ENCODE peak calls at places on chromosomes 5 and 9, in four cellular contexts. M is transverse colon, H is stomach, A is PC-9. D is an unnamed sample.

GRCh38 chr5:121870489-121870888 is 18.8 kb downstream of the FTMT start:
- DNase-seq in A (peak; percentile 35), H (no peak), M (no peak), D (no peak)

GRCh38 chr9:106203832-106204516 is 509.6 kb downstream of the TMEM38B start:
- DNase-seq in M (peak; percentile 53), A (no peak), H (no peak), D (no peak)

GRCh38 chr9:127218818-127219217 is 45.8 kb upstream of the GARNL3 start:
- DNase-seq in A (no peak), M (no peak), H (no peak), D (no peak)

GRCh38 chr9:5231212-5231611 is at the start of gene INSL4:
- DNase-seq in M (no peak), H (no peak), A (no peak), D (no peak)

GRCh38 chr5:130476325-130476724 is 572.1 kb downstream of the CHSY3 start:
- DNase-seq in H (no peak), A (peak; percentile 65), M (no peak), D (no peak)

GRCh38 chr9:127886401-127886972 is 9.0 kb upstream of the AK1 start:
- DNase-seq in M (no peak), A (no peak), H (no peak), D (no peak)

GRCh38 chr5:176650354-176650884 is 3.1 kb downstream of the TSPAN17 start:
- DNase-seq in M (no peak), H (no peak), A (no peak), D (no peak)

GRCh38 chr9:121735065-121735791 is 83.8 kb downstream of the DAB2IP start:
- DNase-seq in M (peak; percentile 58), A (peak; percentile 62), H (no peak), D (no peak)

GRCh38 chr5:115551415-115551814 is 6.8 kb upstream of the FEM1C start:
- DNase-seq in A (peak; percentile 45), M (peak; percentile 57), H (no peak), D (no peak)

GRCh38 chr5:43040287-43041098 is at the start of gene ANXA2R:
- DNase-seq in H (peak; percentile 88), M (peak; percentile 94), A (peak; percentile 94), D (peak; percentile 94)

GRCh38 chr9:82560457-82560904 is 502.5 kb downstream of the RASEF start:
- DNase-seq in H (peak; percentile 76), M (peak; percentile 10), A (no peak), D (peak; percentile 59)

GRCh38 chr5:174195517-174195916 is 150.0 kb downstream of the NSG2 start:
- DNase-seq in M (no peak), A (no peak), H (no peak), D (no peak)

GRCh38 chr5:141872496-141873356 is 5.5 kb downstream of the PCDH1 start:
- DNase-seq in A (no peak), H (no peak), M (no peak), D (no peak)

GRCh38 chr5:156481741-156482140 is 154.8 kb downstream of the SGCD start:
- DNase-seq in A (no peak), M (no peak), H (no peak), D (no peak)

GRCh38 chr5:138353550-138353893 is 1.0 kb downstream of the KDM3B start:
- DNase-seq in H (no peak), M (no peak), A (no peak), D (no peak)

GRCh38 chr5:179368016-179368805 is 22.9 kb upstream of the ADAMTS2 start:
- DNase-seq in H (no peak), A (no peak), M (no peak), D (no peak)

GRCh38 chr5:60382761-60383160 is 317.2 kb downstream of the DEPDC1B start:
- DNase-seq in A (no peak), M (no peak), H (no peak), D (no peak)

GRCh38 chr9:35517136-35517535 is 27.2 kb downstream of the RUSC2 start:
- DNase-seq in A (no peak), M (no peak), H (no peak), D (no peak)
- H3K27ac ChIP-seq in A (peak overlapping the region; percentile 89), M (peak overlapping the region; percentile 56), H (peak overlapping the region; percentile 80), D (peak overlapping the region; percentile 76)

DNA sequence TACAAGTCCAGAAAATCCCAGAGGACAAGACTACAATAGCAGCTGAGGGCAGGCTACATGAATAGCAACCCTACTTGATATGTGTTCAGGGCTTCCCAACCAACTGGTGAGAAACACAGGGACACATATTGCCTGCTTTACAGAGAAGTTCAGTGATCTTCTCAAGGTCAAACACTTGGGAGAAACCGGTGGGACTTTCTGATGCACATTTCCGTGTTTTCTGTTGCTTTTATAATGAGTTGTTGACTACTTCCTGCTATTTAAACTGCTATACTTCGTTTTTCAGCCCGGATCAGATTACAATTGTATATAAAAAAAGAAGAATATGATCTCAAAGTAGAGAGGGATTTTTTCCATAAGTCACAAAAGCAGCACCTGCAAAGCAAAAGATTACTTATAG is 175.1 kb downstream of the SNX18 start:
- DNase-seq in A (no peak), M (no peak), H (no peak), D (no peak)
- H3K27ac ChIP-seq in A (no peak overlapping the region), M (peak overlapping the region; percentile 26), H (no peak overlapping the region), D (no peak overlapping the region)

GRCh38 chr5:119301947-119302346 is 53.9 kb upstream of the TNFAIP8 start:
- DNase-seq in A (no peak), H (no peak), M (no peak), D (no peak)
- H3K27ac ChIP-seq in A (peak overlapping the region; percentile 65), H (no peak overlapping the region), M (no peak overlapping the region), D (no peak overlapping the region)

DNA sequence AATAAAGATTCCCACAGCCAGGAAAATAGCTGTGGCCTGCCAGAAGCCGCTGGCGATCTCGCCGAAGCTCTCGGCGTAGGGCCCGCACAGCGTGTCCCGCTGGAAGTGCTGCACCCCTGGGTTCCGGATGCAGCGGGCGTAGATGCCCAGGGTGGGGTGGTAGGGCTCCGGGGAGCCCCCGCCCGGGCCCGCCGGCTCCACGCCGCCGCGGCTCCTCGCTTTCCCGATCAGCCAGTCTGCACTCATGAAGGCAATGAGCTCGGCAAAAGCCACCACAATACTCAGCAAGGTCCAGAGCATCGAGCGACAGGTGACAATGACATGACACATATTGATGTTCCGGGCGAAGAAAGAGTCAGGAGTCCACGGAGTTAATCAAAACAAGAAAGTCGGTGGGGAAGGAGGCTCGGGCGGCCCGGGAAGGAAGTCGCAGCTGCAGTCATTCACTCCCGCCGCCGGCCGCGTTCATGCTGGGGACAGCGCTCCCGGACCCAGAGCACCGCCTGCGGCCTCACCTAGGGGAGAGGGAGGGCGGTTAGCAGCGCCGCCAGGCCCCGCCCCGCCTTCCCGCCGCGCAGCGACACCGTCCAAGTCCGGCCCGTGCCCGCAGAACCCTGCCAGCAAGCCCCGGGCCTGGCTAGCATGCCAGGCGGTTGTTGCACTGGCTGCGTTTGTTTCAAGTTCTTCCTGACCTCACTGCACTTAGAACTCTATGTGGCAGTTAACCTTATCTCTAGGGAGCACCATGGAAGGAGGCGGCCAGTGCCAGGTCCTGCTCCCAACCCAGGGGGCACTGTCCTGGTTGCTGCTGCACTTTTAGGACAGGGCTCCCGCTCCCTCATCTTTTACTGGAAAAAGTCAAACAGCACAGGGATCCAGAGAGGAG is 138.4 kb downstream of the LHFPL2 start:
- DNase-seq in H (peak; percentile 85), A (no peak), M (peak; percentile 80), D (peak; percentile 43)
- H3K27ac ChIP-seq in H (peak overlapping the region; percentile 56), A (peak overlapping the region; percentile 98), M (peak overlapping the region; percentile 57), D (peak overlapping the region; percentile 52)

DNA sequence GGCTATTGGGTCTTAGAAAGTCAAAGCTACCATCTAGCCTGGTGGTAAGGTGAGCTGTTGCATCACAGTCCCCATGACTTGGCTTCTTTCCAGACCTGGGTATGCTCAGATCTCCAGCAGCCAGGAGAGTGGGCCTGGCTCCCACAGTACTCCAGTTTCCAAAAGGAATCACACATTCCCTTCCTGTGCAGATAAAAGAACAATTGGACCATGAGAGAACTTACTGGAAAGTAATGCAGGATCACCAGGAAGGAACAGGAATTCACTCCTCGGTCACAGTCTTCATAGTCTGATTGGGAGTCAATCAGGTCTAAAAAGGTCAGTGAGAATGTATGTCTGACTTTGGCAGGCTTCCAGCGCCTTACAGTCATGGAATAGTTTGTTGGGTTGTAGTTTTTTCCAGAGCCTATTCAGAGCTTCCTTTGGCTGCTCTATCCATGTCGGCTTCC is 47.8 kb upstream of the CD180 start:
- DNase-seq in H (no peak), M (no peak), A (no peak), D (no peak)
- H3K27ac ChIP-seq in H (no peak overlapping the region), M (no peak overlapping the region), A (no peak overlapping the region), D (no peak overlapping the region)

DNA sequence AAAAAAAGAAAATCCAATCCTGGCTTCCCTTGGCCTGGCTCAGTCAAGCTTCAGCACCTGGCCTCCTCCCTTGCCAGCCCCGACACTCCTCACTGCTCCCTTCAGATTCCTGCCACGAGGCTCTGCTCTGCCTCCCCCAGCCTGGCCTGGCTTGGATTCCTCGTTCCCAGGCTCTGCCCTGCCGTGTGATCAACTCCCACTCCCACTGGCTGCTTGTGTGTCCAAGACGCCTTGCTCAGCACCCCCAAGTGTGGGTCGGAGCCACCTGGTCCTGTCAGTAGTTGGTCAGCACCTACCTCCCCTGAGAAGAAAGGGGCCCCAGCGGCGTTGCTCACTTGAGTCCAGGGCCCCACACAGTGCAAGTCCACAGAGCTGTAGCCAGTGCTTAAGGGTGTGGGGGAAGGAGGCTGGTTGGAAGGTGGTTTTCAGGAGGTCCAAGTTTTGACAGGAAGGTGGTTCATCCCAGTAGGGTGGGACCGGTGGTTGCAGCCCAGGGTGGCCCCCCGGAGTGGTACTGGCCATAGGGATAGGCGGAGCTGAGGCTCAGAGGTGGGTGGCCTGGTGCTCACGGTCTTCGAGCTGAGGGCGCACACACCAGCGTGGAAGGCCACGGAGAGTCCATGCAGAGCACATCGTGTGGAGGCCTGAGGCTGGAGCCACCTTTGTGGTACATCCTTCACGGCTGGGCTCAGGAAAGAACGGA is 46.4 kb downstream of the JADE2 start:
- DNase-seq in A (no peak), H (no peak), M (no peak), D (no peak)
- H3K27ac ChIP-seq in A (no peak overlapping the region), H (no peak overlapping the region), M (no peak overlapping the region), D (no peak overlapping the region)

DNA sequence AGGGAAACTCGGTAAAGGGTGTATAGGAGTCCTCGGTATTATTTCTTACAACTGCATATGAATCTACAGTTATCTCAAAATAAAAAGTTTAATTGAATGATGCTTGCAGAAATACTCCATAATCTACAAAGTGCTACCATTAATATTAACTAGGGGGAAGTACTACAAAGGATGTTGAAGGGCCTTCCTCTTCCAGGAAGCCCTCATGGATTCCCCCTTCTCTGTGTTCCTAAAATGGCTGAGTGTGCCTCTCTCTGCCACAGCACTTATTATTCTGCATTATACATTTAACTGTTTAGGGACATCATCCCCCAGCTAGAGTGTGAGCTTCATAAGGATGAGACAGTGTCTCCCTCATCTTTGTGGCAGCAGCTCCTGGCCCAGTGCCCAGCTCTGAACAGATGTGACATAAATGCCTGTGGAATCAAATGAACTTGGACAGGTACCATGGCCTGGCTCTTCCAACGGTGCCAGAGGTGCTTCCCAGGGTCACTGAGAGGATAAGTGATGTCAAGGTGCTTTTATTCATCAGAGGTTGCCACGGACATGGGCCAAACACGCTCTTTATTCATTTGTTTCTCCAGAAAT is 99.5 kb downstream of the PAX5 start:
- DNase-seq in A (no peak), H (peak; percentile 24), M (no peak), D (no peak)
- H3K27ac ChIP-seq in A (no peak overlapping the region), H (no peak overlapping the region), M (no peak overlapping the region), D (no peak overlapping the region)

DNA sequence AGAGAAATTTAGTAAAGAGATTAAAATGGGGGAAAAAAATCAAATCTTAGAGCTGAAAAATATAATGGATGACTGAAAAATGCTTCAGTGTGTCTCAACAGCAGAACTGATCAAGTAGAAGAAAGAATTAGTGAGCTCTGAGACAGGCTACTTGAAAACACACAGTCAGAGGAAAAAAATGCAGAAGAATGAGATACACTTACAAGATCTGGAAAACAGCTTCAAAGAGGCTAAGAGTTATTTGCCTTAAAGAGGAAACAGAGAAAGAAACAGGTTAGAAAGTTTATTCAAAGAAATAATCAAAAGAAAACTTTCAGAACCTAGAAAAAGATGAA is 70.5 kb upstream of the OR2K2 start:
- DNase-seq in A (no peak), M (no peak), H (no peak), D (no peak)
- H3K27ac ChIP-seq in A (no peak overlapping the region), M (no peak overlapping the region), H (no peak overlapping the region), D (no peak overlapping the region)

GRCh38 chr9:98142925-98143481 is 24.0 kb upstream of the TRIM14 start:
- DNase-seq in H (no peak), M (peak; percentile 6), A (no peak), D (no peak)
- H3K27ac ChIP-seq in H (peak overlapping the region; percentile 69), M (peak overlapping the region; percentile 91), A (peak overlapping the region; percentile 47), D (peak overlapping the region; percentile 80)